ENCODE peak calls at places on chromosome 15, in five cellular contexts. P, K, L, H and N are unnamed samples.

GRCh38 chr15:80455051-80455648 is 51.0 kb downstream of the ARNT2 start:
- DNase-seq in P (no peak), K (no peak), L (no peak), H (no peak), N (no peak)

GRCh38 chr15:90425726-90426346 is 37.8 kb downstream of the IQGAP1 start:
- DNase-seq in P (no peak), K (no peak), L (no peak), H (no peak), N (no peak)

GRCh38 chr15:22839046-22839705 is 710 bp downstream of the NIPA2 start:
- DNase-seq in P (peak), K (no peak), L (no peak), H (no peak), N (no peak)

GRCh38 chr15:69193948-69194827 is 33.8 kb downstream of the GLCE start:
- DNase-seq in P (no peak), K (no peak), L (no peak), H (no peak), N (no peak)

GRCh38 chr15:59306520-59307163 is 66.0 kb downstream of the MYO1E start:
- DNase-seq in P (no peak), K (no peak), L (no peak), H (no peak), N (no peak)

GRCh38 chr15:75649848-75650247 is 2.1 kb downstream of the SNX33 start:
- DNase-seq in P (no peak), K (no peak), L (no peak), H (no peak), N (no peak)

GRCh38 chr15:48604567-48604966 is 40.9 kb downstream of the FBN1 start:
- DNase-seq in P (no peak), K (no peak), L (no peak), H (no peak), N (no peak)

GRCh38 chr15:94294556-94294955 is 63.2 kb downstream of the MCTP2 start:
- DNase-seq in P (no peak), K (no peak), L (no peak), H (no peak), N (no peak)

GRCh38 chr15:44788748-44789147 is 52.4 kb downstream of the TRIM69 start:
- DNase-seq in P (no peak), K (peak), L (no peak), H (no peak), N (no peak)

GRCh38 chr15:29242466-29243242 is 27.0 kb downstream of the NSMCE3 start:
- DNase-seq in P (no peak), K (no peak), L (no peak), H (no peak), N (no peak)

GRCh38 chr15:31499236-31499952 is 172.8 kb downstream of the KLF13 start:
- DNase-seq in P (no peak), K (no peak), L (no peak), H (peak), N (no peak)

GRCh38 chr15:70714575-70714974 is 48.8 kb downstream of the UACA start:
- DNase-seq in P (no peak), K (no peak), L (no peak), H (no peak), N (no peak)

GRCh38 chr15:93088981-93089854 is at the start of gene RGMA:
- DNase-seq in P (no peak), K (no peak), L (peak), H (peak), N (no peak)

GRCh38 chr15:67042490-67043181 is 22.8 kb upstream of the SMAD3 start:
- DNase-seq in P (no peak), K (peak), L (no peak), H (no peak), N (no peak)

GRCh38 chr15:88981244-88982215 is 68.4 kb upstream of the MFGE8 start:
- DNase-seq in P (peak), K (no peak), L (no peak), H (no peak), N (no peak)

GRCh38 chr15:89646416-89647141 is 8.7 kb downstream of the KIF7 start:
- DNase-seq in P (no peak), K (no peak), L (no peak), H (no peak), N (no peak)